ENCODE peak calls at places on chromosomes 7 and 10, in ten cellular contexts. G is hepatocyte, H is prostate gland, R is cardiac muscle cell, S is foreskin keratinocyte, Y is dorsolateral prefrontal cortex, Q is H9, U is body of pancreas, F is lung, K is RWPE2. B is an unnamed sample. For H3K27me3, the result is how much of the 10 kb centered on the place peaks cover.

GRCh38 chr7:122674502-122674901 is 24.4 kb downstream of the RNF133 start:
- DNase-seq in G (no peak), H (peak), R (peak), S (no peak), Y (no peak), Q (no peak), U (peak), F (no peak), K (no peak), B (no peak)

GRCh38 chr10:32548208-32548607 is 102.3 kb downstream of the CCDC7 start:
- DNase-seq in G (no peak), H (no peak), R (no peak), S (no peak), Y (no peak), Q (no peak), U (no peak), F (no peak), K (no peak), B (no peak)

GRCh38 chr7:142487124-142487523 is 229.3 kb upstream of the PRSS58 start:
- DNase-seq in G (no peak), H (no peak), R (no peak), S (no peak), Y (no peak), Q (no peak), U (no peak), F (no peak), K (no peak), B (no peak)

GRCh38 chr7:134811798-134812197 is 32.4 kb downstream of the CALD1 start:
- DNase-seq in G (no peak), H (no peak), R (peak), S (no peak), Y (no peak), Q (no peak), U (no peak), F (no peak), K (no peak), B (no peak)

GRCh38 chr7:34762769-34763168 is 104.8 kb downstream of the NPSR1 start:
- DNase-seq in G (no peak), H (no peak), R (peak), S (peak), Y (no peak), Q (no peak), U (no peak), F (no peak), K (no peak), B (no peak)

GRCh38 chr10:91925022-91925320 is 1.4 kb downstream of the BTAF1 start:
- DNase-seq in G (no peak), H (no peak), R (peak), S (no peak), Y (no peak), Q (no peak), U (no peak), F (no peak), K (no peak), B (no peak)

GRCh38 chr10:22345301-22346086 is at the start of gene SPAG6:
- DNase-seq in G (peak), H (no peak), R (peak), S (no peak), Y (peak), Q (peak), U (peak), F (peak), K (no peak), B (no peak)

GRCh38 chr10:101258179-101258885 is 29.1 kb upstream of the LBX1 start:
- DNase-seq in G (no peak), H (no peak), R (no peak), S (no peak), Y (no peak), Q (peak), U (no peak), F (no peak), K (no peak), B (no peak)

GRCh38 chr7:2886391-2886790 is 42.3 kb upstream of the GNA12 start:
- DNase-seq in G (no peak), H (no peak), R (no peak), S (no peak), Y (no peak), Q (no peak), U (no peak), F (no peak), K (no peak), B (no peak)

GRCh38 chr7:65968256-65969185 is 13.5 kb downstream of the GUSB start:
- DNase-seq in G (no peak), H (no peak), R (no peak), S (no peak), Y (no peak), Q (no peak), U (no peak), F (no peak), K (no peak), B (no peak)

GRCh38 chr10:99730026-99730425 is 1.9 kb downstream of the COX15 start:
- DNase-seq in G (peak), H (no peak), R (peak), S (peak), Y (no peak), Q (no peak), U (no peak), F (no peak), K (no peak), B (no peak)

GRCh38 chr7:142485617-142486226 is 227.9 kb upstream of the PRSS58 start:
- DNase-seq in G (no peak), H (no peak), R (no peak), S (no peak), Y (no peak), Q (peak), U (no peak), F (no peak), K (no peak), B (no peak)

GRCh38 chr10:110067960-110068770 is 60.4 kb downstream of the ADD3 start:
- DNase-seq in G (no peak), H (no peak), R (peak), S (no peak), Y (no peak), Q (no peak), U (no peak), F (no peak), K (no peak), B (peak)

GRCh38 chr7:156065400-156065799 is 253.1 kb upstream of the SHH start:
- DNase-seq in G (no peak), H (no peak), R (no peak), S (no peak), Y (no peak), Q (no peak), U (no peak), F (no peak), K (no peak), B (no peak)

GRCh38 chr10:132063432-132063831 is 2.3 kb upstream of the JAKMIP3 start:
- DNase-seq in G (no peak), H (no peak), R (no peak), S (no peak), Y (peak), Q (no peak), U (no peak), F (no peak), K (no peak), B (no peak)

GRCh38 chr10:73785721-73786511 is 510 bp downstream of the ZSWIM8 start:
- DNase-seq in G (peak), H (peak), R (peak), S (peak), Y (peak), Q (peak), U (peak), F (peak), K (no peak), B (peak)

GRCh38 chr10:116182426-116182825 is 90.6 kb downstream of the GFRA1 start:
- DNase-seq in G (no peak), H (no peak), R (no peak), S (no peak), Y (no peak), Q (no peak), U (no peak), F (no peak), K (no peak), B (no peak)

GRCh38 chr7:44980393-44981034 is 1.7 kb upstream of the MYO1G start:
- DNase-seq in G (no peak), H (no peak), R (peak), S (no peak), Y (no peak), Q (no peak), U (no peak), F (peak), K (no peak), B (no peak)

GRCh38 chr7:8931906-8932646 is 498.7 kb downstream of the NXPH1 start:
- DNase-seq in G (no peak), H (no peak), R (peak), S (no peak), Y (no peak), Q (no peak), U (no peak), F (no peak), K (no peak), B (no peak)

GRCh38 chr7:18889436-18889835 is 228.0 kb downstream of the TWIST1 start:
- DNase-seq in G (no peak), H (no peak), R (no peak), S (no peak), Y (no peak), Q (no peak), U (no peak), F (no peak), K (no peak), B (no peak)

GRCh38 chr10:43922335-43923280 is 273.9 kb upstream of the ZNF32 start:
- DNase-seq in G (peak), H (no peak), R (no peak), S (no peak), Y (no peak), Q (peak), U (no peak), F (peak), K (no peak), B (no peak)

GRCh38 chr10:97584060-97584797 is at the start of gene HOGA1:
- DNase-seq in G (peak), H (peak), R (peak), S (peak), Y (peak), Q (peak), U (peak), F (peak), K (peak), B (no peak)

GRCh38 chr7:73703985-73704639 is 15.4 kb downstream of the STX1A start:
- DNase-seq in G (peak), H (no peak), R (peak), S (no peak), Y (no peak), Q (peak), U (no peak), F (peak), K (no peak), B (peak)

GRCh38 chr7:2909043-2909442 is 64.9 kb upstream of the GNA12 start:
- DNase-seq in G (no peak), H (no peak), R (no peak), S (no peak), Y (no peak), Q (no peak), U (no peak), F (no peak), K (no peak), B (no peak)

GRCh38 chr7:1176891-1177373 is 16.9 kb upstream of the ZFAND2A start:
- DNase-seq in G (peak), H (no peak), R (peak), S (no peak), Y (peak), Q (peak), U (peak), F (peak), K (no peak), B (peak)

GRCh38 chr7:87231243-87231642 is 11.7 kb upstream of the TMEM243 start:
- DNase-seq in G (no peak), H (peak), R (no peak), S (no peak), Y (peak), Q (no peak), U (peak), F (no peak), K (no peak), B (no peak)

GRCh38 chr7:584122-584465 is 64.4 kb upstream of the PDGFA start:
- DNase-seq in G (no peak), H (no peak), R (no peak), S (peak), Y (peak), Q (no peak), U (no peak), F (no peak), K (no peak), B (peak)

GRCh38 chr10:110491346-110491745 is 6.4 kb upstream of the DUSP5 start:
- DNase-seq in G (no peak), H (no peak), R (no peak), S (no peak), Y (no peak), Q (no peak), U (no peak), F (no peak), K (no peak), B (no peak)

GRCh38 chr10:11525503-11525902 is 85.9 kb downstream of the USP6NL start:
- DNase-seq in G (no peak), H (no peak), R (peak), S (no peak), Y (no peak), Q (no peak), U (no peak), F (no peak), K (no peak), B (no peak)

GRCh38 chr10:31133628-31134302 is 102.1 kb upstream of the ZNF438 start:
- DNase-seq in G (peak), H (peak), R (peak), S (no peak), Y (peak), Q (peak), U (peak), F (peak), K (no peak), B (peak)

GRCh38 chr10:112230325-112230988 is 46.9 kb upstream of the GPAM start:
- DNase-seq in G (no peak), H (no peak), R (no peak), S (no peak), Y (no peak), Q (no peak), U (no peak), F (no peak), K (no peak), B (no peak)
- TF ChIP-seq CTCF in G (no peak), H (no peak), R (no peak), S (no peak), Y (no peak), Q (no peak), U (no peak), F (no peak), K (no peak), B (no peak)

DNA sequence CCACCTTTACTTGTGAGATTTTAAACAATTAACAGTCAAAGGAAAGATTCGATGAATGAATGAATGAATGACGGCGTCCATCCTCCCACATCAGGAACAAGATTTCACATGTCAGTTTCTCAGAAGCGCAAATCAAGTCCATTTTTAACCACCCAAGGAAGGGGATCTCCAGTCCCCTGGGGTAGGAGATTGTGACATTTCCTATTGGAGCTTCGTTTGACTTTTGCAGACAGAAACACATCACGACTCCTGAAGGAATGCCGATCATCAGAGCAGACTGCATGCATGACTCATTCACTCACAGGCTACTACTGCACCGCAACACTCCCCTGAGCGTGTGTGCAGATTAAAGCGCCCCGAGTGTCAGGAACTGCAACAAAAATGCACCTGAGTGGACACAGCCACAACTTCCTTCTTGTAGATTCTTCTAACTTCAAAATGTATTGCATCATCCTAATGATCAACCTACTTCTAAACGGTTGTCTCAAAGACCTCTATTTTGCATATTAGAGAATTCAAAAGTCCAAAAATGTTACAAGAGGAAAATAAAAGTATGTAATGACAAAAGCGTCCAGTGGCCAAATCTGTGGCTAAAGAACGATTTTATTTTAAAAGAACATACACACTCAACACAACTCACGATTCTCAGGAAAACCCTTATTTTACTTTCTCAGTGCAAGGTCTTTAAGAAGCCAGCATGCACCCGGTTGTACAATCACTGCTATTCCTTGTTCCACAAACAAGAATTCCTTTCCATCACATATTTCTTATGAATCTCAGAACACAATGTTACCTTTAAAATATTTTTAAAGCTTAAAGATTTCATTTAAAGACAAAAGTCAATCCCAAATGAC is 172.6 kb downstream of the FAM107B start:
- DNase-seq in G (peak), H (no peak), R (peak), S (peak), Y (no peak), Q (peak), U (peak), F (peak), K (no peak), B (peak)
- H3K27ac ChIP-seq in G (peak), H (no peak), R (no peak), S (no peak), Y (peak), Q (no peak), U (peak), F (no peak), K (no peak), B (no peak)

GRCh38 chr10:14365231-14365744 is 34.6 kb upstream of the FRMD4A start:
- DNase-seq in G (no peak), H (no peak), R (no peak), S (no peak), Y (no peak), Q (no peak), U (no peak), F (no peak), K (no peak), B (no peak)
- H3K27me3 ChIP-seq in G (under half), H (under half), R (under half), S (under half), Y (under half), Q (under half), U (under half), F (under half), K (under half), B (under half)

GRCh38 chr7:148994576-148994975 is 33.7 kb downstream of the PDIA4 start:
- DNase-seq in G (no peak), H (no peak), R (no peak), S (no peak), Y (no peak), Q (no peak), U (no peak), F (no peak), K (no peak), B (no peak)
- TF ChIP-seq CTCF in G (no peak), H (no peak), R (no peak), S (no peak), Y (no peak), Q (no peak), U (no peak), F (no peak), K (no peak), B (no peak)

DNA sequence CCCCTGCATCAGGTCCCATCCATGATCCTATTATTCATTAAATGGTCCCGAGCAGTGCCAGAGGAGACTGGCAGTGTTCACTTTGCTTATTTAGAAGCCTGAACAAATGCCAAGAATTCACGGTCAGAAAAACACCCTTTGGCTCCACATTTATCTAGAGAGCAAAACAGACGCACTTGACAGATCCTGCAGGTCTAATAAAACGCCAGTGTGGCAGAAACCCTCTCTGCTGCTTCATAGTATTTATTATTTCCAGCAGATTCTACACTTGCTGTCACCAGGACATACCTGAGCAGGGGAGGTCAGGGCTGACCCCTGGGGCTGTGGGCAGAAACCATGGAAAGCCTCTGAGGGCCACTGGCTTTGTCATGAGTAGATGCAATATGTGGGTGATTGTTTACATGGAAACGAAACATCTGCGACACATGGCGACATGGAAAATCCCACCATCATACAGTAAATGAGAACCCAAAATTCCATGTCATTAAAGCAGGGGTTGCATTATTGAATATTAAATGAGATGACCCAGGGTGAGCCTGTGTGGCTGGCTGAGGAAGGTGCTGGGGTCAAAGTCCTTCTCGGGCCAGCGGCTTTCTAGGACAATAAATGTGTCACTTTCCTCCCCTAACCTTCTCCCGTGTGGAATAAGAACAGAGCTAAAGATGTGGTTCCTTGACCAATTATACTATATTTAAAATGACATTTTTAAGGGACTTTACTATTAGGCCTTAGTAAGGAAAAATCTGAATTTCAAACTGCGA is 205.9 kb upstream of the SVIL start:
- DNase-seq in G (no peak), H (peak), R (no peak), S (no peak), Y (no peak), Q (no peak), U (peak), F (no peak), K (no peak), B (no peak)
- H3K27ac ChIP-seq in G (peak), H (peak), R (no peak), S (peak), Y (no peak), Q (no peak), U (peak), F (peak), K (peak), B (no peak)

GRCh38 chr10:62584216-62584615 is 210.0 kb downstream of the ZNF365 start:
- DNase-seq in G (no peak), H (no peak), R (peak), S (no peak), Y (no peak), Q (no peak), U (no peak), F (no peak), K (no peak), B (no peak)

GRCh38 chr10:62582804-62583208 is 208.6 kb downstream of the ZNF365 start:
- DNase-seq in G (peak), H (no peak), R (peak), S (no peak), Y (no peak), Q (no peak), U (peak), F (peak), K (peak), B (no peak)

GRCh38 chr10:62581351-62581750 is 207.2 kb downstream of the ZNF365 start:
- DNase-seq in G (no peak), H (no peak), R (no peak), S (no peak), Y (no peak), Q (no peak), U (no peak), F (no peak), K (no peak), B (no peak)

GRCh38 chr10:62580396-62580795 is 206.2 kb downstream of the ZNF365 start:
- DNase-seq in G (no peak), H (no peak), R (peak), S (no peak), Y (no peak), Q (no peak), U (no peak), F (no peak), K (no peak), B (no peak)

GRCh38 chr10:62582098-62582705 is 208.0 kb downstream of the ZNF365 start:
- DNase-seq in G (no peak), H (no peak), R (no peak), S (no peak), Y (no peak), Q (no peak), U (no peak), F (no peak), K (no peak), B (no peak)
- H3K27me3 ChIP-seq in G (under half), H (under half), R (under half), S (under half), Y (under half), Q (under half), U (under half), F (under half), K (under half), B (under half)

GRCh38 chr7:147805996-147806576 is 784.5 kb upstream of the C7orf33 start:
- DNase-seq in G (no peak), H (no peak), R (no peak), S (no peak), Y (no peak), Q (no peak), U (no peak), F (no peak), K (no peak), B (no peak)
- TF ChIP-seq CTCF in G (no peak), H (no peak), R (no peak), S (no peak), Y (no peak), Q (peak), U (no peak), F (no peak), K (no peak), B (no peak)

B was measured in CD4-positive, alpha-beta T cell.